ENCODE peak calls at places on chromosomes 4 and X, in five cellular contexts. T is DMS 273 treated with DMSO at 0.1 percent for 48 hours, D is caudate nucleus, P is NCI-H1105 treated with DMSO at 0.1 percent for 48 hours, G is small intestine. M is an unnamed sample.

GRCh38 chr4:160546201-160546600 is 1443.3 kb downstream of the RAPGEF2 start:
- DNase-seq in T (no peak), D (no peak), P (no peak), G (no peak), M (no peak)

GRCh38 chr4:8391972-8392371 is 48.6 kb downstream of the ACOX3 start:
- DNase-seq in T (peak; percentile 1), D (peak; percentile 52), P (no peak), G (no peak), M (no peak)

GRCh38 chr4:133146574-133147198 is 2.4 kb upstream of the PCDH10 start:
- DNase-seq in T (no peak), D (peak; percentile 66), P (peak; percentile 54), G (peak; percentile 5), M (no peak)

GRCh38 chr4:3476341-3476747 is 13.2 kb downstream of the DOK7 start:
- DNase-seq in T (no peak), D (no peak), P (no peak), G (no peak), M (no peak)

GRCh38 chrX:131402124-131402811 is 113.2 kb upstream of the IGSF1 start:
- DNase-seq in T (no peak), D (no peak), P (no peak), G (no peak), M (no peak)

GRCh38 chr4:17027495-17027894 is 129.1 kb upstream of the LDB2 start:
- DNase-seq in T (no peak), D (no peak), P (no peak), G (no peak), M (no peak)

GRCh38 chr4:79273918-79274317 is 51.9 kb downstream of the NAA11 start:
- DNase-seq in T (peak; percentile 94), D (no peak), P (peak; percentile 25), G (peak; percentile 5), M (no peak)

GRCh38 chr4:41644288-41644914 is 104.1 kb downstream of the PHOX2B start:
- DNase-seq in T (no peak), D (peak; percentile 76), P (no peak), G (peak; percentile 7), M (peak; percentile 19)

GRCh38 chr4:101790521-101791188 is at the start of gene BANK1:
- DNase-seq in T (no peak), D (no peak), P (no peak), G (peak; percentile 60), M (no peak)

GRCh38 chr4:102345795-102346100 is 466 bp upstream of the SLC39A8 start:
- DNase-seq in T (no peak), D (no peak), P (no peak), G (peak; percentile 9), M (no peak)

GRCh38 chr4:88196523-88197185 is 38.2 kb upstream of the ABCG2 start:
- DNase-seq in T (no peak), D (no peak), P (no peak), G (peak; percentile 58), M (no peak)

GRCh38 chr4:38089961-38090360 is 129.8 kb downstream of the PTTG2 start:
- DNase-seq in T (no peak), D (no peak), P (no peak), G (no peak), M (no peak)

GRCh38 chr4:7358100-7358735 is 76.5 kb downstream of the PSAPL1 start:
- DNase-seq in T (peak; percentile 78), D (no peak), P (no peak), G (no peak), M (no peak)

GRCh38 chrX:95703696-95704095 is 980.9 kb upstream of the DIAPH2 start:
- DNase-seq in T (no peak), D (no peak), P (no peak), G (no peak), M (no peak)

GRCh38 chr4:20217521-20217920 is 34.2 kb upstream of the SLIT2 start:
- DNase-seq in T (no peak), D (no peak), P (no peak), G (no peak), M (no peak)

GRCh38 chrX:41332408-41332987 is 1.5 kb upstream of the DDX3X start:
- DNase-seq in T (no peak), D (no peak), P (peak; percentile 51), G (no peak), M (peak; percentile 61)

GRCh38 chr4:183142566-183143545 is 43.8 kb downstream of the WWC2 start:
- DNase-seq in T (peak; percentile 57), D (no peak), P (no peak), G (no peak), M (no peak)

GRCh38 chr4:101020956-101021355 is 326.4 kb downstream of the PPP3CA start:
- DNase-seq in T (no peak), D (no peak), P (no peak), G (peak; percentile 42), M (no peak)

GRCh38 chrX:446243-446642 is 59.5 kb upstream of the PPP2R3B start:
- DNase-seq in T (no peak), D (no peak), P (no peak), G (no peak), M (no peak)

GRCh38 chr4:170047774-170048354 is 21.7 kb upstream of the MFAP3L start:
- DNase-seq in T (no peak), D (peak; percentile 24), P (peak; percentile 50), G (peak; percentile 63), M (peak; percentile 31)

GRCh38 chr4:105357258-105357657 is 116.6 kb downstream of the PPA2 start:
- DNase-seq in T (no peak), D (no peak), P (no peak), G (no peak), M (no peak)

GRCh38 chrX:25599061-25599460 is 539.1 kb upstream of the MAGEB18 start:
- DNase-seq in T (no peak), D (no peak), P (no peak), G (no peak), M (no peak)

M was measured in NCI-H146.